ENCODE peak calls at places on chromosomes 2 and 18, in six cellular contexts. A, V, G, Q, P and I are unnamed samples.

GRCh38 chr2:122390406-122390805 is 635.0 kb downstream of the TSN start:
- DNase-seq in V (no peak), G (no peak), P (no peak), A (peak; percentile 38), Q (no peak), I (no peak)

GRCh38 chr18:72086421-72086820 is 457.7 kb downstream of the CBLN2 start:
- DNase-seq in V (no peak), Q (no peak), A (no peak), G (no peak), P (peak; percentile 32), I (no peak)

GRCh38 chr2:216694201-216694825 is 1.0 kb downstream of the IGFBP5 start:
- DNase-seq in P (peak; percentile 54), A (peak; percentile 39), G (peak; percentile 58), Q (no peak), V (peak; percentile 89), I (peak; percentile 83)

GRCh38 chr2:26678026-26678425 is 14.5 kb upstream of the KCNK3 start:
- DNase-seq in G (no peak), Q (no peak), P (no peak), A (no peak), V (no peak), I (no peak)

GRCh38 chr2:133712369-133712768 is 144.1 kb upstream of the NCKAP5 start:
- DNase-seq in P (no peak), A (no peak), G (no peak), Q (no peak), V (no peak), I (no peak)

GRCh38 chr2:66432801-66433694 is 1.9 kb upstream of the MEIS1 start:
- DNase-seq in P (peak; percentile 93), Q (peak; percentile 81), A (peak; percentile 70), G (peak; percentile 94), V (peak; percentile 97), I (peak; percentile 67)

GRCh38 chr2:24858996-24859395 is 61.0 kb downstream of the ADCY3 start:
- DNase-seq in G (no peak), P (no peak), Q (no peak), V (no peak), A (no peak), I (no peak)

GRCh38 chr18:36544036-36544725 is 246.7 kb downstream of the FHOD3 start:
- DNase-seq in P (no peak), Q (no peak), V (no peak), G (peak; percentile 29), A (no peak), I (peak; percentile 91)

GRCh38 chr18:59148192-59148591 is 8.5 kb downstream of the SEC11C start:
- DNase-seq in P (no peak), A (no peak), G (no peak), Q (no peak), V (no peak), I (no peak)

GRCh38 chr2:145842002-145842401 is 1322.1 kb upstream of the ZEB2 start:
- DNase-seq in P (no peak), Q (no peak), V (no peak), G (no peak), A (no peak), I (no peak)

GRCh38 chr2:169818241-169818640 is 6.5 kb downstream of the METTL5 start:
- DNase-seq in A (no peak), G (no peak), V (no peak), P (no peak), Q (no peak), I (no peak)

GRCh38 chr2:74481961-74482800 is 617 bp downstream of the CCDC142 start:
- DNase-seq in P (no peak), A (peak; percentile 35), V (no peak), G (no peak), Q (no peak), I (no peak)

GRCh38 chr2:240597054-240597418 is 10.5 kb downstream of the CAPN10 start:
- DNase-seq in G (peak; percentile 14), P (no peak), A (no peak), V (peak; percentile 62), Q (no peak), I (peak; percentile 1)

GRCh38 chr2:100988630-100989417 is 13.3 kb upstream of the RPL31 start:
- DNase-seq in G (no peak), A (no peak), Q (no peak), V (peak; percentile 46), P (no peak), I (no peak)

GRCh38 chr2:28347596-28347995 is 45.1 kb upstream of the FOSL2 start:
- DNase-seq in V (peak; percentile 59), Q (no peak), P (no peak), G (no peak), A (no peak), I (no peak)

GRCh38 chr2:15764683-15765011 is 173.0 kb downstream of the DDX1 start:
- DNase-seq in P (no peak), V (no peak), Q (no peak), G (no peak), A (no peak), I (no peak)

GRCh38 chr2:24762518-24762917 is 30.7 kb downstream of the PTRHD1 start:
- DNase-seq in V (no peak), G (no peak), Q (no peak), A (no peak), P (no peak), I (no peak)

GRCh38 chr2:12717191-12717987 is 653 bp downstream of the TRIB2 start:
- DNase-seq in V (peak; percentile 79), G (peak; percentile 69), A (peak; percentile 54), P (peak; percentile 43), Q (no peak), I (peak; percentile 56)

GRCh38 chr2:236217926-236218325 is 46.3 kb downstream of the ASB18 start:
- DNase-seq in A (no peak), Q (no peak), V (no peak), P (no peak), G (no peak), I (no peak)

GRCh38 chr2:207529330-207530159 is at the start of gene CREB1:
- DNase-seq in Q (peak; percentile 100), P (peak; percentile 98), G (peak; percentile 98), A (peak; percentile 99), V (peak; percentile 99), I (peak; percentile 98)

GRCh38 chr2:227415538-227416424 is 28.0 kb upstream of the SCYGR1 start:
- DNase-seq in G (peak; percentile 30), A (no peak), V (peak; percentile 69), Q (peak; percentile 17), P (peak; percentile 78), I (no peak)

GRCh38 chr2:168138369-168138768 is 109.0 kb downstream of the STK39 start:
- DNase-seq in V (no peak), Q (peak; percentile 37), A (no peak), P (no peak), G (no peak), I (no peak)

GRCh38 chr18:427005-427404 is 73.5 kb downstream of the COLEC12 start:
- DNase-seq in A (no peak), G (peak; percentile 36), Q (no peak), P (peak; percentile 4), V (peak; percentile 74), I (no peak)

DNA sequence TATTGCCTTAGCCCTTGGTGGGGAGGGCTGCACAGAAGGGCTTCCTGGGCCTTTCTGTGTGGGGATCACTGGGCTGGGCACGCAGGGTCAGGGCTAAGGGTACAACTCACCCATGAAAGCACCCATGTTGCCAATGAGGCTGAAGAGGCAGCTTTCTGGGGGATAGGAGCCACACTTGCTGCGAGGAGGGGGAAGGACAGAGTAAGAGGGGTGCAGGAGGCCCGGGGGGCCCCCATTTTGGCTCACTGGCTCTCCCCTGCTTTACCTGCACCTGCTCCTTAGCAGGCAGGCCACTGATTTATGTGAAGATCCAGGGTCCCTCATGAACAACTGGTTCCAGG is 2.3 kb downstream of the TMEM150A start:
- DNase-seq in V (no peak), P (no peak), Q (no peak), A (no peak), G (no peak), I (no peak)
- H3K4me1 ChIP-seq in V (peaks cover 49% of the 10 kb centered on the region), P (peaks cover 22% of the 10 kb centered on the region), Q (peaks cover 27% of the 10 kb centered on the region), A (peaks cover 29% of the 10 kb centered on the region), G (peaks cover 11% of the 10 kb centered on the region), I (peaks cover 43% of the 10 kb centered on the region)

DNA sequence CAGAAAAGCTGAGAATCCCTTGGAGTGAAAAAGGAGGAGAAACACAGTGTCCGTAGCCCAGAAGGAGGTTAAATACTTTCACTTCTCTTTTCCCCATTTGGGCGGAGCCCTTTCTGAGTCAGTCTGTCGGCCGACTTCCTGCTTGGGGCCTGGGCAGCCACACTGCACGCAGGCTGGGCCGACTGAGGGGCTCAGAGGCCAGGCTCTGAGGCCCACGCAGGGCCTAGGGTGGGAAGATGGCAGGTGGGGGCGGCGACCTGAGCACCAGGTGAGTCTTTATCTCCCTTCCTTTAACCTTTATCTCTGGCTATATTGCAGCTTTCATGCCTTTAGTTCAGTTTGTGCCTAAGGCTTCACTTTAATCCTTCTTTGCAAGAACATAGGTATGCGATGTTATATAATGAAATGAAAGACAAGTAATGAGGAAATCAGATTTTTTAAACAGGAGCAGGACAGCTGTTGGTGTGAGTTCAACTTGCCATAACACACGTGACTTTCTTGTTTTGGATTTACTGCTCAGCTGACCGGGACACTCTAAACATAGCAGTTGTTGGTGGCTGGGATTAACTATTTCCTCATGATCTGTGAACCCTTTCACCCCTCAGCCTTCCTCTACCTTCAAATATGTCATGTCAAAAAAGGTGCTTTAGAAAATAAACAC is at the start of gene SP100:
- DNase-seq in P (peak; percentile 69), V (peak; percentile 90), A (peak; percentile 85), G (peak; percentile 77), Q (peak; percentile 75), I (peak; percentile 79)
- TF ChIP-seq POLR2A in P (peak; percentile 66), V (peak; percentile 39), A (peak; percentile 85), G (peak; percentile 48), Q (peak; percentile 63), I (no peak)

GRCh38 chr2:196336206-196336605 is 164.8 kb upstream of the STK17B start:
- DNase-seq in A (no peak), V (no peak), Q (no peak), P (no peak), G (no peak), I (no peak)
- H3K4me1 ChIP-seq in A (peaks cover 5% of the 10 kb centered on the region), V (no peaks in the 10 kb centered on the region), Q (no peaks in the 10 kb centered on the region), P (peaks cover 29% of the 10 kb centered on the region), G (no peaks in the 10 kb centered on the region), I (no peaks in the 10 kb centered on the region)

DNA sequence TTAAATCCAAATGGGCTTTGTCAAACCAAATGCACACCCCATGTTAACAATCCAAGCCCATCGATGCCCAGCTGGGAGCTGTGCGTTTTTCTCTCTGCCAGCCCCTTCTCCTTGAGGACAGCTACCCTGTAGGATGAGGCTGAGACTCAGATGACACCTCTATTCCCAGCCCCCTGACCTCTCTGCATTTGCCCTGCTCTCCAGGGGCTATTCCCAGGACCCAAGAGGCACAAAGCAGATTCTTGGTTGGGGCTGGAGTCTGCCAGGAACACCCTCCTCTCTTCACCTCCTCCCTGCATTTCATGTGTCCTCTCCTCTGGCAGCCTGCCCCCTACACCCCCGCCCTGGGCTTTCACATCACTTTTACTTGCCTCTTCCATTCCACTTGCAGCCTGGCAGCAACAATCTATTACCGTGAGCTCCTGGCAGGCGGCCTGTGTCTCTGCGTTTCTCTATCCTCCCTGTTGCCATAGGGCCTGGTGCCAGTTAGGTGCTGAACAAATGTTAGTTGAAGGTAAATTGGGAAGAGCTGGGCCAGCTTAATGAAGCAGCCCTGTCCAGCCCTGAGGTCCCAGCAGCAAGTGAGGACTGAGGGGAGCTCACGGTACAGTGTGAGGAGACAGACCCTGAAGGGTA is 51.8 kb downstream of the ADD2 start:
- DNase-seq in G (no peak), Q (no peak), P (no peak), A (no peak), V (peak; percentile 50), I (peak; percentile 54)
- TF ChIP-seq POLR2A in G (no peak), Q (no peak), P (no peak), A (no peak), V (no peak), I (no peak)